ENCODE peak calls at places on chromosomes 16 and 17, in seven cellular contexts. G, B, W, Q, A, C and R are unnamed samples.

GRCh38 chr17:63537991-63538692 is 12.1 kb upstream of the DCAF7 start:
- DNase-seq in G (no peak), C (no peak), B (no peak), A (no peak), W (no peak), Q (no peak), R (peak; percentile 16)

GRCh38 chr16:22098538-22099255 is 6.4 kb downstream of the VWA3A start:
- DNase-seq in A (no peak), W (peak; percentile 4), Q (peak; percentile 68), B (peak; percentile 49), G (no peak), C (no peak), R (no peak)

GRCh38 chr16:77998350-77999023 is 23.9 kb upstream of the CLEC3A start:
- DNase-seq in W (no peak), G (no peak), A (no peak), B (no peak), Q (no peak), C (no peak), R (no peak)

GRCh38 chr16:70437017-70437581 is 1.8 kb downstream of the ST3GAL2 start:
- DNase-seq in G (no peak), C (no peak), W (no peak), Q (peak; percentile 95), B (no peak), A (peak; percentile 63), R (no peak)

GRCh38 chr16:56669840-56670639 is 426 bp downstream of the MT1H start:
- DNase-seq in G (no peak), W (no peak), B (no peak), Q (no peak), A (no peak), C (no peak), R (peak; percentile 36)

GRCh38 chr16:10078541-10078949 is 103.7 kb downstream of the GRIN2A start:
- DNase-seq in B (no peak), Q (peak; percentile 29), A (no peak), C (peak; percentile 5), G (no peak), W (no peak), R (no peak)

GRCh38 chr16:5621826-5622225 is 524.2 kb upstream of the EEF2KMT start:
- DNase-seq in B (no peak), W (no peak), G (no peak), C (no peak), Q (no peak), A (no peak), R (no peak)

GRCh38 chr16:81713796-81714195 is 65.3 kb upstream of the PLCG2 start:
- DNase-seq in G (no peak), B (no peak), W (no peak), A (no peak), C (no peak), Q (no peak), R (no peak)

GRCh38 chr16:86044881-86045600 is 146.1 kb downstream of the IRF8 start:
- DNase-seq in B (no peak), Q (no peak), C (no peak), G (no peak), A (no peak), W (no peak), R (no peak)

GRCh38 chr16:31367875-31368274 is 12.9 kb downstream of the ITGAX start:
- DNase-seq in C (no peak), Q (no peak), A (no peak), B (no peak), G (no peak), W (no peak), R (no peak)

GRCh38 chr17:68292689-68293040 is 1.4 kb downstream of the ARSG start:
- DNase-seq in B (no peak), Q (no peak), A (no peak), W (no peak), C (no peak), G (no peak), R (no peak)